ENCODE peak calls at places on chromosomes 7 and 10, in ten cellular contexts. B, H, W, R, Z, G, F, Q, C and L are unnamed samples. For H3K36me3, the result is how much of the 10 kb centered on the place peaks cover.

GRCh38 chr7:100745184-100745583 is 11.8 kb downstream of the ZAN start:
- DNase-seq in F (peak), R (peak), Z (no peak), W (no peak), B (peak), Q (no peak), H (peak), C (no peak), G (no peak), L (no peak)

GRCh38 chr7:37311282-37311868 is 137.3 kb downstream of the ELMO1 start:
- DNase-seq in Z (no peak), Q (no peak), B (no peak), H (no peak), G (no peak), C (no peak), F (no peak), W (no peak), R (peak), L (no peak)

GRCh38 chr7:8605227-8605626 is 171.8 kb downstream of the NXPH1 start:
- DNase-seq in Z (no peak), F (no peak), R (no peak), W (no peak), B (no peak), H (no peak), G (no peak), Q (no peak), C (no peak), L (no peak)

GRCh38 chr10:78923644-78924318 is 145.0 kb upstream of the ZMIZ1 start:
- DNase-seq in C (no peak), B (no peak), F (peak), R (no peak), W (no peak), Q (no peak), H (peak), Z (no peak), G (no peak), L (no peak)

GRCh38 chr10:38047666-38048065 is 37.2 kb downstream of the ZNF33A start:
- DNase-seq in B (no peak), F (no peak), Q (no peak), H (no peak), G (no peak), C (no peak), Z (no peak), W (no peak), R (peak), L (no peak)

GRCh38 chr7:2726316-2727018 is 38.5 kb downstream of the AMZ1 start:
- DNase-seq in Q (no peak), C (no peak), W (no peak), F (peak), H (no peak), G (no peak), B (peak), Z (no peak), R (no peak), L (peak)

GRCh38 chr10:17175551-17175950 is 25.9 kb downstream of the TRDMT1 start:
- DNase-seq in Z (no peak), W (no peak), G (peak), H (no peak), Q (no peak), R (peak), F (no peak), C (no peak), B (no peak), L (no peak)

GRCh38 chr10:87771871-87772500 is 46.0 kb downstream of the ATAD1 start:
- DNase-seq in Z (no peak), H (no peak), W (no peak), B (no peak), C (peak), F (no peak), G (no peak), R (peak), Q (no peak), L (no peak)

GRCh38 chr10:10353326-10353725 is 664.3 kb upstream of the CELF2 start:
- DNase-seq in C (no peak), Z (no peak), F (no peak), Q (no peak), G (no peak), B (no peak), W (no peak), R (no peak), H (no peak), L (no peak)

GRCh38 chr7:93981480-93981874 is 22.7 kb downstream of the BET1 start:
- DNase-seq in W (no peak), B (no peak), Q (no peak), C (no peak), R (no peak), Z (no peak), F (no peak), G (no peak), H (no peak), L (no peak)

GRCh38 chr10:114603303-114603702 is 54.8 kb downstream of the ABLIM1 start:
- DNase-seq in H (no peak), W (no peak), C (no peak), Z (no peak), R (no peak), Q (no peak), F (no peak), G (no peak), B (no peak), L (no peak)

GRCh38 chr7:14999331-14999730 is 96.8 kb upstream of the DGKB start:
- DNase-seq in Z (no peak), G (no peak), C (no peak), W (no peak), F (no peak), R (no peak), B (no peak), Q (no peak), H (no peak), L (no peak)

GRCh38 chr10:70913546-70914240 is 25.3 kb upstream of the PCBD1 start:
- DNase-seq in Q (no peak), H (no peak), W (no peak), C (no peak), F (peak), R (no peak), B (no peak), Z (no peak), G (no peak), L (no peak)

GRCh38 chr10:60466267-60467201 is 76.9 kb upstream of the ANK3 start:
- DNase-seq in Q (no peak), F (no peak), R (no peak), C (no peak), H (no peak), Z (no peak), G (no peak), B (no peak), W (no peak), L (no peak)

GRCh38 chr10:60464659-60465058 is 75.0 kb upstream of the ANK3 start:
- DNase-seq in G (no peak), W (no peak), B (no peak), F (no peak), Q (no peak), C (no peak), R (no peak), H (no peak), Z (no peak), L (no peak)

GRCh38 chr10:60465801-60466200 is 76.1 kb upstream of the ANK3 start:
- DNase-seq in G (no peak), W (no peak), Z (no peak), H (no peak), B (no peak), Q (no peak), R (peak), C (no peak), F (no peak), L (no peak)

GRCh38 chr10:60461688-60462087 is 72.0 kb upstream of the ANK3 start:
- DNase-seq in B (no peak), W (no peak), Z (no peak), H (no peak), G (no peak), R (no peak), C (no peak), F (no peak), Q (no peak), L (peak)

DNA sequence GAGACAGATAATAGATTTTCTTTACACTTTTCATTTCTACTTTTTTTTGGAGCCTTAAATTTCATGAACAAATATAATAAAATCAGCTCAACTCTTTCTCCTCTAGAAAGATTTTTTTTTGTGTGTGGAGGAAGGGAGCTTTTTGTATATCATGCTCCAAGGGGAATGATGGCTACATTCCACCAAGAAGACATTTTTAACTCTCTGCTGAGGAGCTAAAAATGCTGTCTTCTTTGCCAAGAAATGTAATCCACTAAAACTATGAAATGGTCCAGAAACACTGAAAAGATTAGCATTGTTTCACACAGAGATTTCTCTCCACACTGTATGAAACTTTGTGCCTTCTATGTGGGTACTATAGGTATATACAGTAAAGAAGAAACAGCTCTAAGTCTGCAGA is 74.1 kb upstream of the ANK3 start:
- DNase-seq in R (peak), G (no peak), Z (no peak), H (no peak), F (no peak), C (no peak), B (no peak), Q (no peak), W (no peak), L (no peak)
- TF ChIP-seq CTCF in R (no peak), G (no peak), Z (no peak), H (no peak), F (no peak), C (no peak), B (no peak), Q (no peak), W (no peak), L (no peak)

DNA sequence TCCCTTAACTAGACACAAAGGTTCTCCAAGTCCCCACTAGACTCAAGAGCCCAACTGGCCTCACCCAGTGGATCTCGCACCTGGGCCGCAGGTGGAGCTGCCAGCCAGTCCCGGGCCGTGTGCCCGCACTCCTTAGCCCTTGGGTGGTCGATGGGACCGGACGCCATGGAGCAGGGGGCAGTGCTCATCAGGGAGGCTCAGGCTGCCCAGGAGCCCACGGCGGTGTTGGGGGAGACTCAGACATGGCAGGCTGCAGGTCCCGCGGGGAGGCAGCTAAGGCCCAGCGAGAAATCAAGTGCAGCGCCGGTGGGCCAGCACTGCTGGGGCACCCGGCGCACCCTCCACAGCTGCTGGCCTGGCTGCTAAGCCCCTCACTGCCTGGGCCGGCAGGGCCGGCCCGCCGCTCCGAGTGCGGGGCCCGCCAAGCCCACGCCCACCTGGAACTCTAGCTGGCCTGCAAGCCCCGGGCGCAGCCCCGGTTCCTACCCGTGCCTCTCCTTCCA is 130.5 kb downstream of the RALA start:
- DNase-seq in R (no peak), Q (no peak), B (no peak), C (no peak), F (no peak), G (no peak), W (no peak), H (no peak), Z (no peak), L (no peak)
- H3K4me3 ChIP-seq in R (no peak), Q (no peak), B (no peak), C (no peak), F (no peak), G (no peak), W (peak), H (no peak), Z (no peak), L (no peak)

DNA sequence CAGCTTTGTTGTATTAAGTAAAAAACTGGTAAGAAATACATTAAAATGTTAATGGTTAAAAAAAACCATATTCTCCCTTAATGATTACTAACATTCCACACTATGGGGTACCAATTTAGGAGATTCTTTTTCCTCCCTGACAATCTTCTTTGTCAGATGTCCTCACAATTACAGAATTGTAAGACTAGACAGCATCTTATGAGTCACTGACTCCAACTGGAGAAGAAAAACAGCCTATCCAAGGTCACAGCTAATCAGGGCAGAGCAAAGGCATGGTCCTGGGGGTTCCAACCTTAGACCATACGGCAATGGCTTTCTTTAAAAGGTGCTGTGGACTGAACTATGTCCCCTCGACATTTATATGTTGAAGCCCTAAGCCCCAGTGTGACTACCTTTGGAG is 127.6 kb downstream of the DLG5 start:
- DNase-seq in G (no peak), W (no peak), B (no peak), Q (no peak), R (no peak), H (no peak), C (no peak), Z (no peak), F (no peak), L (no peak)
- H3K36me3 ChIP-seq in G (under half), W (under half), B (half or more), Q (under half), R (under half), H (under half), C (under half), Z (under half), F (under half), L (under half)

DNA sequence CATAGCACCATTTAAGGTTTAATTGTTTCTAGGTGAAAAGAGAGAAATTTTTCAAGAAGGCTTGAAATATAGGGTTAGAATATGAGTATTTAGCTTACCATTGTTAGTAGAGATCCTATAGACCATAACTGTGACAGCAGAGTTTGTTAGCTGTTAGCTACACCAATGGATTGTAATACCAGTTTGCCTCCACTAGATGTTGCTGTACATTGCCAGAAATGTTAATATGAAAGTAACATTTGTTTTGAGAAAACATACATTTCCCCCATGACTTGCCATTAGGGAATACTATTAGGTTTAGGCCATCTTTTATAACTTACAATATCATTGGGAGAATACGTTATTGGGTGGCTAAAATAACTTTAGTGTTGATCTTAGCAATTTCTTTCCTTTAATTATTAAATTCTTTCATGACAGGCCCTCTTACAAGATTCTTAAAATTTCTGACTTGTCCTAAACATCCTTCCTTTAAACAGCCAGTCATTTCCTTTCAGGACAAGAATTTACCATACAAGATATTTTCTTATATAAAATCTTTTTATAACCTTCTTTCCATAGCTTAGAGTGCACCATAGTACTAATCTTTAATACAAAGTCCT is 39.5 kb downstream of the ZNF117 start:
- DNase-seq in H (no peak), Z (no peak), G (no peak), B (no peak), C (peak), Q (no peak), W (no peak), R (peak), F (no peak), L (no peak)
- TF ChIP-seq CTCF in H (peak), Z (peak), G (peak), B (peak), C (peak), Q (peak), W (peak), R (peak), F (peak), L (peak)

GRCh38 chr7:4745265-4745919 is 30.0 kb upstream of the AP5Z1 start:
- DNase-seq in F (no peak), H (no peak), R (no peak), W (no peak), Z (no peak), Q (no peak), B (no peak), C (no peak), G (no peak), L (no peak)
- H3K4me3 ChIP-seq in F (peak), H (peak), R (no peak), W (peak), Z (no peak), Q (no peak), B (peak), C (peak), G (peak), L (peak)

GRCh38 chr7:139870406-139870805 is 41.3 kb downstream of the TBXAS1 start:
- DNase-seq in F (no peak), B (no peak), C (no peak), Q (no peak), H (no peak), G (no peak), W (no peak), Z (no peak), R (peak), L (no peak)
- H3K36me3 ChIP-seq in F (under half), B (under half), C (under half), Q (under half), H (under half), G (under half), W (under half), Z (under half), R (under half), L (under half)

GRCh38 chr7:10022957-10023356 is 950.7 kb upstream of the PHF14 start:
- DNase-seq in W (no peak), C (no peak), Z (no peak), R (no peak), H (no peak), Q (peak), B (no peak), F (no peak), G (no peak), L (no peak)
- TF ChIP-seq CTCF in W (no peak), C (no peak), Z (no peak), R (no peak), H (no peak), Q (peak), B (peak), F (peak), G (no peak), L (no peak)

GRCh38 chr10:62038609-62039190 is 137.2 kb downstream of the ARID5B start:
- DNase-seq in B (peak), F (peak), Z (peak), G (peak), W (no peak), C (peak), Q (peak), H (peak), R (peak), L (peak)

GRCh38 chr10:62037890-62038608 is 136.6 kb downstream of the ARID5B start:
- DNase-seq in R (no peak), W (no peak), B (no peak), H (no peak), C (no peak), F (no peak), G (no peak), Q (no peak), Z (no peak), L (no peak)

GRCh38 chr10:62033108-62033507 is 131.6 kb downstream of the ARID5B start:
- DNase-seq in R (no peak), Z (no peak), C (no peak), B (no peak), F (no peak), H (no peak), Q (no peak), G (no peak), W (no peak), L (no peak)

GRCh38 chr10:62037166-62037831 is 135.8 kb downstream of the ARID5B start:
- DNase-seq in R (peak), B (no peak), F (no peak), Q (no peak), H (no peak), G (no peak), C (no peak), W (peak), Z (no peak), L (no peak)

GRCh38 chr10:62036186-62037081 is 134.9 kb downstream of the ARID5B start:
- DNase-seq in Q (peak), H (no peak), Z (no peak), R (no peak), G (no peak), W (no peak), B (no peak), C (no peak), F (no peak), L (no peak)
- H3K4me3 ChIP-seq in Q (no peak), H (no peak), Z (no peak), R (no peak), G (no peak), W (no peak), B (no peak), C (no peak), F (no peak), L (no peak)